ENCODE peak calls at places on chromosomes 6 and 20, in seven cellular contexts. One of them, this sample, is unnamed.
A peak's percentile ranks its signal among the peaks of the same experiment; 100 is the strongest.

GRCh38 chr6:7006536-7007191 is 101.1 kb upstream of the RREB1 start:
- DNase-seq in neuronal stem cell: no peak
- DNase-seq in K562: no peak
- DNase-seq in GM23338: no peak
- DNase-seq in hepatocyte: no peak
- DNase-seq in GM23248: no peak
- DNase-seq in astrocyte: peak; percentile 23
- DNase-seq in this sample: no peak

GRCh38 chr6:52675372-52675771 is 4.5 kb downstream of the TMEM14A start:
- DNase-seq in neuronal stem cell: no peak
- DNase-seq in K562: no peak
- DNase-seq in GM23338: peak; percentile 45
- DNase-seq in hepatocyte: no peak
- DNase-seq in GM23248: no peak
- DNase-seq in astrocyte: no peak
- DNase-seq in this sample: no peak

GRCh38 chr20:59747671-59748515 is 143.6 kb downstream of the PHACTR3 start:
- DNase-seq in neuronal stem cell: no peak
- DNase-seq in K562: peak; percentile 14
- DNase-seq in GM23338: peak; percentile 33
- DNase-seq in hepatocyte: no peak
- DNase-seq in GM23248: no peak
- DNase-seq in astrocyte: no peak
- DNase-seq in this sample: no peak

GRCh38 chr6:121093928-121094327 is 240.4 kb downstream of the TBC1D32 start:
- DNase-seq in neuronal stem cell: no peak
- DNase-seq in K562: no peak
- DNase-seq in GM23338: no peak
- DNase-seq in hepatocyte: no peak
- DNase-seq in GM23248: peak; percentile 54
- DNase-seq in astrocyte: peak; percentile 65
- DNase-seq in this sample: no peak

GRCh38 chr20:24164360-24164759 is 175.8 kb upstream of the GGTLC1 start:
- DNase-seq in neuronal stem cell: no peak
- DNase-seq in K562: peak; percentile 16
- DNase-seq in GM23338: peak; percentile 67
- DNase-seq in hepatocyte: no peak
- DNase-seq in GM23248: peak; percentile 9
- DNase-seq in astrocyte: no peak
- DNase-seq in this sample: peak; percentile 54

GRCh38 chr6:156507656-156508055 is 269.5 kb upstream of the ARID1B start:
- DNase-seq in neuronal stem cell: no peak
- DNase-seq in K562: no peak
- DNase-seq in GM23338: no peak
- DNase-seq in hepatocyte: no peak
- DNase-seq in GM23248: no peak
- DNase-seq in astrocyte: no peak
- DNase-seq in this sample: no peak

GRCh38 chr6:155693573-155694428 is 238.2 kb upstream of the NOX3 start:
- DNase-seq in neuronal stem cell: no peak
- DNase-seq in K562: no peak
- DNase-seq in GM23338: no peak
- DNase-seq in hepatocyte: peak; percentile 34
- DNase-seq in GM23248: no peak
- DNase-seq in astrocyte: no peak
- DNase-seq in this sample: no peak

GRCh38 chr6:163457637-163458561 is 43.4 kb downstream of the QKI start:
- DNase-seq in neuronal stem cell: no peak
- DNase-seq in K562: no peak
- DNase-seq in GM23338: peak; percentile 20
- DNase-seq in hepatocyte: peak; percentile 39
- DNase-seq in GM23248: peak; percentile 95
- DNase-seq in astrocyte: peak; percentile 97
- DNase-seq in this sample: no peak

GRCh38 chr20:23316626-23317025 is 34.0 kb upstream of the NXT1 start:
- DNase-seq in neuronal stem cell: no peak
- DNase-seq in K562: no peak
- DNase-seq in GM23338: no peak
- DNase-seq in hepatocyte: no peak
- DNase-seq in GM23248: no peak
- DNase-seq in astrocyte: no peak
- DNase-seq in this sample: no peak

GRCh38 chr6:42257614-42258013 is 40.0 kb upstream of the MRPS10 start:
- DNase-seq in neuronal stem cell: no peak
- DNase-seq in K562: no peak
- DNase-seq in GM23338: peak; percentile 83
- DNase-seq in hepatocyte: no peak
- DNase-seq in GM23248: no peak
- DNase-seq in astrocyte: no peak
- DNase-seq in this sample: no peak

GRCh38 chr6:162203287-162203686 is 524.3 kb downstream of the PRKN start:
- DNase-seq in neuronal stem cell: no peak
- DNase-seq in K562: no peak
- DNase-seq in GM23338: no peak
- DNase-seq in hepatocyte: no peak
- DNase-seq in GM23248: no peak
- DNase-seq in astrocyte: no peak
- DNase-seq in this sample: no peak

GRCh38 chr20:62642666-62643520 is 590 bp downstream of the SLCO4A1 start:
- DNase-seq in neuronal stem cell: no peak
- DNase-seq in K562: peak; percentile 74
- DNase-seq in GM23338: peak; percentile 61
- DNase-seq in hepatocyte: no peak
- DNase-seq in GM23248: peak; percentile 33
- DNase-seq in astrocyte: peak; percentile 8
- DNase-seq in this sample: peak; percentile 76

GRCh38 chr6:47484616-47485015 is 7.0 kb downstream of the CD2AP start:
- DNase-seq in neuronal stem cell: no peak
- DNase-seq in K562: no peak
- DNase-seq in GM23338: no peak
- DNase-seq in hepatocyte: peak; percentile 16
- DNase-seq in GM23248: peak; percentile 87
- DNase-seq in astrocyte: peak; percentile 96
- DNase-seq in this sample: no peak

GRCh38 chr6:127222418-127222817 is 44.2 kb upstream of the RNF146 start:
- DNase-seq in neuronal stem cell: no peak
- DNase-seq in K562: no peak
- DNase-seq in GM23338: no peak
- DNase-seq in hepatocyte: no peak
- DNase-seq in GM23248: peak; percentile 11
- DNase-seq in astrocyte: no peak
- DNase-seq in this sample: no peak

GRCh38 chr6:85192186-85192585 is 257.7 kb upstream of the NT5E start:
- DNase-seq in neuronal stem cell: no peak
- DNase-seq in K562: no peak
- DNase-seq in GM23338: no peak
- DNase-seq in hepatocyte: no peak
- DNase-seq in GM23248: peak; percentile 85
- DNase-seq in astrocyte: peak; percentile 3
- DNase-seq in this sample: no peak

GRCh38 chr6:46781478-46782378 is 11.5 kb upstream of the MEP1A start:
- DNase-seq in neuronal stem cell: peak; percentile 54
- DNase-seq in K562: peak; percentile 57
- DNase-seq in GM23338: peak; percentile 85
- DNase-seq in hepatocyte: peak; percentile 83
- DNase-seq in GM23248: peak; percentile 77
- DNase-seq in astrocyte: peak; percentile 21
- DNase-seq in this sample: peak; percentile 29

GRCh38 chr6:145583753-145584152 is 151.6 kb downstream of the EPM2A start:
- DNase-seq in neuronal stem cell: no peak
- DNase-seq in K562: no peak
- DNase-seq in GM23338: no peak
- DNase-seq in hepatocyte: no peak
- DNase-seq in GM23248: no peak
- DNase-seq in astrocyte: no peak
- DNase-seq in this sample: no peak

DNA sequence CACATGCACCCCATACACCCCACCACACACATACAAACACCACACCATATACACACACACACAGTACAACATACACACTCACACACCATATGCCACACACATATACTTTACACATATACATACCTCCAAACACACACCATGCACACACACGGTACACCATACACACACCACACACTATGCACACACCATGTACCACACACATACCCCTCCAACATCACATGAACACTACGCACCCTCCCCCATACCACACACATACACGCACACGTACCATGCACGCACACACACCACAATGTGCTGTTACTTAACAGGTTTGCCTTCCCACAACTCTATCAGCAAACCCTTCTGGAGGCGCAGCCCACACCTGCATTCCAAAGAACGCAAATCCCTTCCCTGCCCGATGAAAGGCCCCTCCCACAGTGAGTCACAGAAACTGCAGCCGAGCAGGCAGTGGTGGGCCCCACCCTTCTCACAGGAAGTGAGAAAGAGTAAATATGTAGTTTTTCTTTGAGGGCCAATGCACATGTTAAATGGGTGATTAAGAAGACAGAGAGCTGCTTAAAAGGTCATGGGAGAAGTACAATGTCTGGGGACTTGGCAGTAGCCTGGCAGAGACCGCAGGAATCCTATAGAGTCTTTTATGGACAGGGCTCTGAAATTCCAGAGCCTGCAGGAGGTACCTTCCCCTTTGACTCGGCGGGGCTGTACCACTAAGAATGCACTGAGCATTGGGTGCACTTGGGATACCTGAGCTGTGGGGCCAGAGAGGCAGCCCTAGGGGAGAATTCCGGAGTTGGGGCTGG is 34.1 kb upstream of the EZR start:
- DNase-seq in neuronal stem cell: peak; percentile 67
- DNase-seq in K562: peak; percentile 95
- DNase-seq in GM23338: peak; percentile 99
- DNase-seq in hepatocyte: peak; percentile 95
- DNase-seq in GM23248: peak; percentile 94
- DNase-seq in astrocyte: peak; percentile 97
- DNase-seq in this sample: peak; percentile 85
- H3K27ac ChIP-seq in neuronal stem cell: no peak overlapping the region
- H3K27ac ChIP-seq in K562: peak overlapping the region; percentile 89
- H3K27ac ChIP-seq in GM23338: peak overlapping the region; percentile 100
- H3K27ac ChIP-seq in hepatocyte: peak overlapping the region; percentile 98
- H3K27ac ChIP-seq in GM23248: peak overlapping the region; percentile 69
- H3K27ac ChIP-seq in astrocyte: peak overlapping the region; percentile 62
- H3K27ac ChIP-seq in this sample: peak overlapping the region; percentile 78

DNA sequence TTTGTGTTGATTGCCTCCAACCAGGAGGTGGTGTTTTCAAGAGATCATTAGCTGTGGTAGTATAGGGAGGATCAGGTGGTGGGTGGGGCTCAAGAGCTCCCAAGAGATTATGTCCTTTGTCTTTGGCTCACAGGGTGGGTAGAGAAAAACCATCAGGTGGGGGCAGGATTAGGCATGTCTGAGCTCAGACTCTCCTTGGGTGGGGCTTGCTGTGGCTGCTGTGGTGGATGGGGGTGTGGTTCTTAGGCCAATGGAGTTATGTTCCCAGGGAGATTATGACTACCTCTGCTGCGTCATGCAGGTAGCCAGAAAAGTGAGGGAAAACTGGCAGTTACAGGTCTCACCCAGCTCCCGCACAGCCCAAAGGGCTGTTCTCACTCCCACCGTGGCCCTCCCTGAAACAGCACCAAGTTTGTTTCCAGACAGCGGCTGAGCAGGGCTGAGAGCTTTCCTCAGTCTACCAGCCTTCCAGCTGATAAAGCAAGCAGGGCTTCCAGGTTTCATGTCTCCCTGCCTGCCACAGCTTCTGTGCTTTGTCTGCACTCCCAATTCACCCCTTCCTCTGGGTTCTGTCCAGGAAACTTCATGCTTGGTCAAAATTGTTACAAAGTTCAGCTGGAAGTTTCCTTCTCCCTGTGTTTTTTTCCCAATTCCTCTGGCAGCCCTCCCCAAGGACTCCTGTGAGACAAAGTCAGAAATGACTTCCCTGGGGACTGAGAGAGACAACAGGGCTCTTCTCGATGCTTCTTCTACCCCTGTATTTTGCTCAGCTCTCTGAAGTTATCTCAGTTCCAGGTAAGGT is 481.1 kb upstream of the MAN1A1 start:
- DNase-seq in neuronal stem cell: no peak
- DNase-seq in K562: no peak
- DNase-seq in GM23338: no peak
- DNase-seq in hepatocyte: no peak
- DNase-seq in GM23248: no peak
- DNase-seq in astrocyte: no peak
- DNase-seq in this sample: peak; percentile 43
- H3K4me2 ChIP-seq in neuronal stem cell: no peak overlapping the region
- H3K4me2 ChIP-seq in K562: peak overlapping the region; percentile 6
- H3K4me2 ChIP-seq in GM23338: no peak overlapping the region
- H3K4me2 ChIP-seq in hepatocyte: no peak overlapping the region
- H3K4me2 ChIP-seq in GM23248: no peak overlapping the region
- H3K4me2 ChIP-seq in astrocyte: no peak overlapping the region
- H3K4me2 ChIP-seq in this sample: peak overlapping the region; percentile 49

GRCh38 chr20:12414446-12415274 is 497.0 kb downstream of the BTBD3 start:
- DNase-seq in neuronal stem cell: no peak
- DNase-seq in K562: no peak
- DNase-seq in GM23338: no peak
- DNase-seq in hepatocyte: peak; percentile 33
- DNase-seq in GM23248: no peak
- DNase-seq in astrocyte: no peak
- DNase-seq in this sample: no peak
- H2AFZ ChIP-seq in neuronal stem cell: no peak overlapping the region
- H2AFZ ChIP-seq in K562: no peak overlapping the region
- H2AFZ ChIP-seq in GM23338: peak overlapping the region; percentile 85
- H2AFZ ChIP-seq in hepatocyte: no peak overlapping the region
- H2AFZ ChIP-seq in GM23248: no peak overlapping the region
- H2AFZ ChIP-seq in astrocyte: no peak overlapping the region
- H2AFZ ChIP-seq in this sample: no peak overlapping the region

GRCh38 chr20:63833776-63834544 is 2.9 kb upstream of the ZBTB46 start:
- DNase-seq in neuronal stem cell: no peak
- DNase-seq in K562: no peak
- DNase-seq in GM23338: no peak
- DNase-seq in hepatocyte: no peak
- DNase-seq in GM23248: no peak
- DNase-seq in astrocyte: peak; percentile 57
- DNase-seq in this sample: no peak

GRCh38 chr20:63836335-63837133 is 5.5 kb upstream of the ZBTB46 start:
- DNase-seq in neuronal stem cell: no peak
- DNase-seq in K562: no peak
- DNase-seq in GM23338: no peak
- DNase-seq in hepatocyte: no peak
- DNase-seq in GM23248: no peak
- DNase-seq in astrocyte: no peak
- DNase-seq in this sample: no peak

GRCh38 chr20:63835031-63835858 is 4.2 kb upstream of the ZBTB46 start:
- DNase-seq in neuronal stem cell: peak; percentile 92
- DNase-seq in K562: peak; percentile 84
- DNase-seq in GM23338: peak; percentile 98
- DNase-seq in hepatocyte: peak; percentile 96
- DNase-seq in GM23248: peak; percentile 99
- DNase-seq in astrocyte: peak; percentile 96
- DNase-seq in this sample: no peak

GRCh38 chr20:63831696-63832686 is 927 bp upstream of the ZBTB46 start:
- DNase-seq in neuronal stem cell: no peak
- DNase-seq in K562: peak; percentile 78
- DNase-seq in GM23338: peak; percentile 75
- DNase-seq in hepatocyte: peak; percentile 63
- DNase-seq in GM23248: peak; percentile 22
- DNase-seq in astrocyte: no peak
- DNase-seq in this sample: no peak

DNA sequence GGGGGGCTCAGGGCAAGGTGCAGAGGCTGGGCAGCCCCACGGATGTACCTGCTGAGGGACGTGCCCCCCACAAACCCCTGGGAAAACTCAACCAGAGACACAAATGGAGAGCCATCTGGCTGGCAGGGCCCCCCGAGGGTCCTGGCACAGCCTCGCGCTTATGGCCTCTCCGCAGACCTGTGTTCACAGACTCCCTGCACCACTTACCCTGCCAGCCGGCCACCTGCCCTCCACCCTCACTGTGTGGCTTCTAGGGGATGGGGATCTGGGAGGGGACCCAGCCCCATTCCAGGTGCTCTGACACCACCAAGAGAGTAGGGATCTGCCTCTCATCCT is 3.4 kb upstream of the ZBTB46 start:
- DNase-seq in neuronal stem cell: no peak
- DNase-seq in K562: no peak
- DNase-seq in GM23338: no peak
- DNase-seq in hepatocyte: no peak
- DNase-seq in GM23248: no peak
- DNase-seq in astrocyte: no peak
- DNase-seq in this sample: no peak
- H3K27ac ChIP-seq in neuronal stem cell: no peak overlapping the region
- H3K27ac ChIP-seq in K562: no peak overlapping the region
- H3K27ac ChIP-seq in GM23338: no peak overlapping the region
- H3K27ac ChIP-seq in hepatocyte: peak overlapping the region; percentile 20
- H3K27ac ChIP-seq in GM23248: no peak overlapping the region
- H3K27ac ChIP-seq in astrocyte: no peak overlapping the region
- H3K27ac ChIP-seq in this sample: no peak overlapping the region

This sample was measured in DND-41.